ENCODE peak calls at places on chromosomes 3 and 15, in eight cellular contexts. W is A673, R is prostate gland, P is endothelial cell, J is progenitor cell of endocrine pancreas, K is HepG2, Z is cardiac muscle cell, S is fibroblast of mammary gland. F is an unnamed sample.

GRCh38 chr3:18724456-18724855 is 299.3 kb upstream of the SATB1 start:
- DNase-seq in R (no peak), P (no peak), K (no peak), W (no peak), Z (no peak), S (no peak), J (no peak), F (no peak)

GRCh38 chr15:58694641-58695398 is 54.7 kb downstream of the ADAM10 start:
- DNase-seq in K (no peak), S (no peak), Z (peak), W (no peak), R (no peak), P (no peak), J (no peak), F (no peak)

GRCh38 chr3:18751514-18751913 is 326.4 kb upstream of the SATB1 start:
- DNase-seq in R (no peak), W (no peak), P (no peak), Z (no peak), K (no peak), S (no peak), J (no peak), F (no peak)

GRCh38 chr3:155912090-155912489 is 41.6 kb downstream of the GMPS start:
- DNase-seq in W (no peak), J (no peak), P (no peak), R (no peak), S (no peak), K (no peak), Z (no peak), F (no peak)

GRCh38 chr3:73291541-73291940 is 230.1 kb downstream of the EBLN2 start:
- DNase-seq in Z (no peak), R (no peak), S (no peak), P (no peak), J (no peak), W (no peak), K (no peak), F (no peak)

GRCh38 chr3:140715035-140715434 is 37.2 kb downstream of the TRIM42 start:
- DNase-seq in Z (no peak), J (no peak), P (no peak), W (no peak), K (no peak), R (peak), S (no peak), F (peak)

GRCh38 chr15:89221543-89221942 is at the start of gene RLBP1:
- DNase-seq in Z (no peak), J (no peak), K (no peak), R (no peak), P (no peak), S (no peak), W (no peak), F (no peak)

GRCh38 chr15:70690491-70691281 is 72.7 kb downstream of the UACA start:
- DNase-seq in Z (no peak), K (peak), R (no peak), S (no peak), W (no peak), P (no peak), J (no peak), F (no peak)

GRCh38 chr3:197298341-197298857 is at the start of gene DLG1:
- DNase-seq in J (peak), W (peak), K (peak), R (peak), S (peak), Z (peak), P (peak), F (peak)

GRCh38 chr3:105473521-105474223 is 107.0 kb downstream of the ALCAM start:
- DNase-seq in W (peak), S (peak), P (no peak), Z (peak), K (no peak), J (no peak), R (no peak), F (no peak)

GRCh38 chr3:170640737-170641171 is 54.9 kb upstream of the SLC7A14 start:
- DNase-seq in P (no peak), S (no peak), Z (no peak), R (no peak), K (no peak), J (no peak), W (no peak), F (no peak)

GRCh38 chr3:182715006-182715405 is 78.3 kb upstream of the ATP11B start:
- DNase-seq in K (no peak), Z (no peak), W (no peak), S (no peak), P (no peak), J (no peak), R (no peak), F (no peak)

GRCh38 chr15:66251790-66252355 is 1.7 kb downstream of the MEGF11 start:
- DNase-seq in J (no peak), S (no peak), P (peak), W (peak), R (no peak), K (no peak), Z (peak), F (no peak)

GRCh38 chr15:37056168-37056893 is 44.0 kb downstream of the MEIS2 start:
- DNase-seq in R (peak), K (no peak), Z (no peak), S (no peak), P (no peak), J (no peak), W (peak), F (no peak)

GRCh38 chr3:110243081-110243480 is 828.5 kb upstream of the NECTIN3 start:
- DNase-seq in K (no peak), Z (no peak), S (peak), J (no peak), R (no peak), P (no peak), W (peak), F (no peak)

GRCh38 chr15:77702211-77702957 is 69.7 kb upstream of the LINGO1 start:
- DNase-seq in P (peak), S (peak), R (no peak), Z (peak), K (no peak), J (peak), W (no peak), F (peak)

GRCh38 chr3:16937421-16937820 is 52.7 kb downstream of the PLCL2 start:
- DNase-seq in S (no peak), P (no peak), R (no peak), J (no peak), Z (no peak), W (no peak), K (no peak), F (no peak)

GRCh38 chr3:122299872-122300460 is 25.1 kb upstream of the CSTA start:
- DNase-seq in R (no peak), S (peak), J (no peak), W (peak), Z (no peak), K (peak), P (peak), F (no peak)

GRCh38 chr15:69324031-69324430 is 25.3 kb downstream of the PAQR5 start:
- DNase-seq in P (no peak), W (no peak), K (no peak), S (no peak), R (no peak), Z (no peak), J (no peak), F (no peak)

GRCh38 chr15:64861331-64861730 is 19.6 kb downstream of the PLEKHO2 start:
- DNase-seq in J (no peak), R (no peak), P (no peak), W (no peak), Z (no peak), K (no peak), S (no peak), F (no peak)

GRCh38 chr15:58506064-58506490 is 74.3 kb downstream of the LIPC start:
- DNase-seq in J (no peak), P (no peak), Z (no peak), K (no peak), R (no peak), W (no peak), S (no peak), F (no peak)

GRCh38 chr3:14570089-14570488 is 29.9 kb upstream of the GRIP2 start:
- DNase-seq in P (no peak), K (no peak), S (no peak), Z (no peak), W (no peak), J (no peak), R (no peak), F (no peak)

GRCh38 chr15:59991919-59992318 is 12.2 kb upstream of the FOXB1 start:
- DNase-seq in R (no peak), W (no peak), S (no peak), J (no peak), Z (no peak), P (no peak), K (no peak), F (no peak)

GRCh38 chr3:23836536-23837230 is 30.9 kb downstream of the UBE2E1 start:
- DNase-seq in K (no peak), Z (no peak), W (peak), J (no peak), S (no peak), P (no peak), R (no peak), F (no peak)

GRCh38 chr15:48370460-48370859 is 39.2 kb downstream of the DUT start:
- DNase-seq in K (no peak), J (no peak), P (no peak), R (no peak), Z (no peak), S (peak), W (no peak), F (no peak)

GRCh38 chr3:1087066-1087555 is 5.7 kb upstream of the CNTN6 start:
- DNase-seq in J (no peak), S (peak), W (peak), Z (peak), K (no peak), P (no peak), R (peak), F (no peak)

GRCh38 chr15:25170781-25171110 is 216.0 kb downstream of the SNRPN start:
- DNase-seq in K (no peak), J (no peak), W (no peak), P (no peak), S (no peak), R (no peak), Z (no peak), F (no peak)

GRCh38 chr15:25883860-25884259 is 20.7 kb upstream of the ATP10A start:
- DNase-seq in R (no peak), W (no peak), K (peak), S (peak), P (no peak), Z (no peak), J (no peak), F (no peak)

GRCh38 chr3:156594229-156594683 is 39.3 kb upstream of the SSR3 start:
- DNase-seq in K (peak), P (no peak), R (no peak), J (no peak), W (peak), S (no peak), Z (no peak), F (no peak)

GRCh38 chr15:71800835-71801745 is 9.3 kb upstream of the NR2E3 start:
- DNase-seq in S (peak), P (peak), W (peak), K (peak), R (peak), Z (peak), J (peak), F (peak)

GRCh38 chr3:190314741-190315140 is 7.5 kb downstream of the CLDN1 start:
- DNase-seq in K (no peak), Z (no peak), J (no peak), P (no peak), R (no peak), S (no peak), W (no peak), F (no peak)

GRCh38 chr3:121362035-121362734 is 183.6 kb downstream of the POLQ start:
- DNase-seq in Z (no peak), R (no peak), S (no peak), K (no peak), J (no peak), P (no peak), W (no peak), F (no peak)

GRCh38 chr15:90603893-90604292 is 74.2 kb downstream of the CRTC3 start:
- DNase-seq in S (peak), J (no peak), W (peak), R (no peak), K (no peak), Z (no peak), P (no peak), F (no peak)

GRCh38 chr3:72492240-72492639 is 356.0 kb downstream of the SHQ1 start:
- DNase-seq in W (no peak), K (no peak), P (no peak), S (peak), J (no peak), Z (no peak), R (peak), F (no peak)

GRCh38 chr15:70853270-70853854 is 595 bp downstream of the LARP6 start:
- DNase-seq in P (peak), S (peak), K (no peak), Z (no peak), R (no peak), J (peak), W (peak), F (no peak)

GRCh38 chr3:100602506-100603444 is 6.6 kb upstream of the ADGRG7 start:
- DNase-seq in J (no peak), S (peak), Z (no peak), K (peak), P (no peak), W (no peak), R (no peak), F (peak)

GRCh38 chr15:71752604-71753289 is 57.6 kb upstream of the NR2E3 start:
- DNase-seq in P (peak), Z (peak), S (peak), J (no peak), R (peak), K (peak), W (peak), F (peak)

GRCh38 chr3:61666032-61666431 is 104.7 kb downstream of the PTPRG start:
- DNase-seq in S (no peak), P (no peak), R (no peak), Z (no peak), J (no peak), K (no peak), W (no peak), F (no peak)

GRCh38 chr3:11844891-11845290 is 1.8 kb downstream of the TAMM41 start:
- DNase-seq in J (no peak), R (no peak), P (no peak), K (no peak), S (no peak), Z (no peak), W (no peak), F (no peak)

GRCh38 chr3:11847607-11848006 is 922 bp upstream of the TAMM41 start:
- DNase-seq in J (no peak), K (peak), R (no peak), P (no peak), Z (no peak), W (no peak), S (no peak), F (no peak)

GRCh38 chr3:11846281-11847034 is at the start of gene TAMM41:
- DNase-seq in R (peak), S (peak), W (peak), P (peak), Z (peak), J (peak), K (peak), F (peak)

GRCh38 chr3:11845661-11846060 is 1.0 kb downstream of the TAMM41 start:
- DNase-seq in S (no peak), J (no peak), R (no peak), K (no peak), W (no peak), P (no peak), Z (no peak), F (no peak)

DNA sequence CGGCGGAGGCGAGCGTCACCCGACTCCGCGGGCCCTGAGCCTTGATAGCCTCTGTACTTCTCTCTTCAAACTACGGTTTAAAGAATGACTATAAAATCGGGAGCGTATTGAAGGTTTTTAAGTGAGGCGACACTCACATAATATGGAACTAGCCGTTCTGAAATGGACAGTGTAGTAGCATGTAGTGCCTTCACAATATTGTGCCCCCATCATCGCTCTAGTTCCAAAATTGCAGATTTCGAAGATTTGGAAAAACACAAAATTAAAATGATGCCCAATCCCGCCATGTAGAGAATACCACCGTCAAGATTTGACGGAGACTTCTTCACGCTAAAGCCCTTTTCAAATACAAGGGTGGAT is 330 bp upstream of the TAMM41 start:
- DNase-seq in P (no peak), S (no peak), K (no peak), W (no peak), J (no peak), R (no peak), Z (no peak), F (no peak)
- TF ChIP-seq CTCF in P (peak), S (no peak), K (no peak), W (no peak), J (no peak), R (no peak), Z (no peak), F (no peak)

GRCh38 chr15:45134046-45134445 is 4.3 kb downstream of the DUOX1 start:
- DNase-seq in S (no peak), P (no peak), K (no peak), Z (no peak), R (no peak), J (no peak), W (no peak), F (no peak)

GRCh38 chr15:45132844-45133560 is 3.2 kb downstream of the DUOX1 start:
- DNase-seq in S (no peak), W (no peak), P (no peak), R (no peak), K (no peak), Z (no peak), J (no peak), F (no peak)

GRCh38 chr15:45136378-45136764 is 6.6 kb downstream of the DUOX1 start:
- DNase-seq in K (no peak), P (peak), W (no peak), S (no peak), R (no peak), Z (peak), J (no peak), F (no peak)

GRCh38 chr15:45133561-45133920 is 3.7 kb downstream of the DUOX1 start:
- DNase-seq in W (peak), S (no peak), K (no peak), Z (peak), J (no peak), R (no peak), P (no peak), F (no peak)

GRCh38 chr15:45134682-45135604 is 5.1 kb downstream of the DUOX1 start:
- DNase-seq in P (peak), Z (peak), S (no peak), K (no peak), J (peak), R (no peak), W (no peak), F (no peak)
- TF ChIP-seq CTCF in P (no peak), Z (peak), S (no peak), K (no peak), J (peak), R (no peak), W (no peak), F (no peak)

GRCh38 chr15:75598361-75598760 is 19.2 kb upstream of the PTPN9 start:
- DNase-seq in J (no peak), K (no peak), P (no peak), Z (no peak), W (no peak), S (no peak), R (no peak), F (no peak)

GRCh38 chr15:75599396-75599795 is 20.3 kb upstream of the PTPN9 start:
- DNase-seq in W (peak), J (no peak), R (no peak), Z (no peak), S (no peak), K (no peak), P (no peak), F (no peak)

GRCh38 chr15:75596703-75597345 is 17.7 kb upstream of the PTPN9 start:
- DNase-seq in R (no peak), P (no peak), Z (no peak), W (no peak), S (no peak), J (no peak), K (no peak), F (no peak)

GRCh38 chr15:75594276-75594675 is 15.2 kb upstream of the PTPN9 start:
- DNase-seq in Z (no peak), J (no peak), R (no peak), P (no peak), W (no peak), K (no peak), S (peak), F (no peak)

GRCh38 chr15:75597667-75598341 is 18.7 kb upstream of the PTPN9 start:
- DNase-seq in P (peak), J (no peak), K (no peak), W (peak), R (no peak), S (peak), Z (no peak), F (peak)
- TF ChIP-seq CTCF in P (peak), J (peak), K (peak), W (peak), R (no peak), S (peak), Z (peak), F (peak)

GRCh38 chr3:132220986-132221385 is 96.2 kb upstream of the ACP3 start:
- DNase-seq in J (no peak), P (no peak), K (no peak), Z (no peak), S (no peak), W (no peak), R (no peak), F (no peak)
- TF ChIP-seq CTCF in J (no peak), P (no peak), K (no peak), Z (no peak), S (no peak), W (no peak), R (no peak), F (no peak)

DNA sequence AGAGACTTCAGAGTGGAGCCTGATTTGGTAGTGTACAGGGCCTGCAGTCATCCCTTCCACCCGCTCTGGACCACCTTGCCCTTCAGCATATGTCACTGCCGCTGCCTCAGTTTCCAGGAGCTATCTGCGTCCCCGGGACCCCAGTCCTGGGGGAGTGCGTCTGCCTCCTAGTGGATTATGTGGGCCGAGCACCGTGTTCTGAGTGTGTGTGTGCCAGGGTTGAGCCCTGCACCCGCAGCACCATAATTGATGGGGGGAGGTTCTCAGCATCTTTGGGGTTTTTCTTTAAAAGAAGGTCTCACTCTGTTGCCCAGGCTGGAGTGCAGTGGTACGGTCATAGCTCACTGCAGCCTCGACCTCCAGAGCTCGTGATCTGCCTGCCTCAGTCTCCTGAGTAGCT is 33.6 kb downstream of the CD276 start:
- DNase-seq in R (no peak), Z (no peak), W (no peak), P (no peak), K (no peak), J (no peak), S (no peak), F (no peak)
- TF ChIP-seq CTCF in R (no peak), Z (peak), W (peak), P (peak), K (no peak), J (no peak), S (peak), F (peak)

GRCh38 chr3:4976109-4976508 is 3.1 kb upstream of the BHLHE40 start:
- DNase-seq in J (no peak), R (no peak), S (peak), K (peak), P (peak), W (peak), Z (peak), F (no peak)
- TF ChIP-seq CTCF in J (peak), R (no peak), S (peak), K (peak), P (peak), W (peak), Z (peak), F (peak)